ENCODE peak calls at places on chromosomes 4 and X, in four cellular contexts. O is endodermal cell, H is AG09309, K is left lung. M is an unnamed sample.
A peak's percentile ranks its signal among the peaks of the same experiment; 100 is the strongest.

GRCh38 chr4:38664704-38665401 is 854 bp downstream of the KLF3 start:
- DNase-seq in O (peak; percentile 85), H (no peak), K (peak; percentile 86), M (no peak)

GRCh38 chrX:13387656-13388421 is 68.0 kb upstream of the ATXN3L start:
- DNase-seq in O (no peak), K (no peak), H (no peak), M (no peak)

GRCh38 chr4:71130827-71131603 is 137.6 kb downstream of the DCK start:
- DNase-seq in O (no peak), K (no peak), H (peak; percentile 59), M (no peak)

GRCh38 chr4:30511751-30512150 is 208.4 kb upstream of the PCDH7 start:
- DNase-seq in K (no peak), H (no peak), O (peak; percentile 47), M (no peak)

GRCh38 chr4:102400898-102401297 is 55.6 kb upstream of the SLC39A8 start:
- DNase-seq in K (no peak), O (no peak), H (no peak), M (no peak)

GRCh38 chr4:110654254-110654635 is 31.4 kb upstream of the PITX2 start:
- DNase-seq in O (no peak), H (peak; percentile 38), K (no peak), M (no peak)

GRCh38 chr4:37767546-37767945 is 58.9 kb upstream of the PGM2 start:
- DNase-seq in H (no peak), O (no peak), K (peak; percentile 81), M (peak; percentile 35)

GRCh38 chrX:134454506-134454905 is 5.5 kb upstream of the HPRT1 start:
- DNase-seq in K (no peak), O (no peak), H (no peak), M (no peak)

GRCh38 chrX:69082753-69083150 is 82.5 kb downstream of the PJA1 start:
- DNase-seq in H (no peak), O (no peak), K (no peak), M (no peak)

GRCh38 chrX:110178179-110178865 is 139.6 kb downstream of the AMMECR1 start:
- DNase-seq in O (peak; percentile 3), K (no peak), H (no peak), M (no peak)

GRCh38 chr4:46432923-46433322 is 43.0 kb upstream of the GABRA2 start:
- DNase-seq in O (no peak), H (no peak), K (no peak), M (no peak)

GRCh38 chrX:23952401-23952800 is 44.6 kb downstream of the CXorf58 start:
- DNase-seq in K (no peak), O (no peak), H (no peak), M (no peak)

GRCh38 chrX:276588-277171 is 4.5 kb upstream of the PLCXD1 start:
- DNase-seq in O (no peak), K (peak; percentile 88), H (no peak), M (no peak)

GRCh38 chr4:159101983-159102622 is 776 bp upstream of the RAPGEF2 start:
- DNase-seq in H (no peak), K (no peak), O (peak; percentile 65), M (no peak)

GRCh38 chrX:110310896-110311295 is 7.0 kb downstream of the AMMECR1 start:
- DNase-seq in O (no peak), H (no peak), K (no peak), M (no peak)

GRCh38 chr4:123340381-123340701 is 56.3 kb upstream of the SPRY1 start:
- DNase-seq in H (peak; percentile 60), K (no peak), O (no peak), M (no peak)

GRCh38 chr4:104393649-104394048 is 101.0 kb downstream of the CXXC4 start:
- DNase-seq in O (no peak), H (no peak), K (no peak), M (no peak)

GRCh38 chrX:7346021-7346420 is 198.1 kb upstream of the PUDP start:
- DNase-seq in O (no peak), K (no peak), H (peak; percentile 16), M (no peak)

GRCh38 chrX:82748901-82749505 is 759.1 kb upstream of the POU3F4 start:
- DNase-seq in O (no peak), K (no peak), H (no peak), M (no peak)

GRCh38 chr4:74755486-74755885 is 38.8 kb downstream of the BTC start:
- DNase-seq in H (no peak), O (no peak), K (peak; percentile 75), M (no peak)

GRCh38 chrX:129115104-129115503 is 408.2 kb downstream of the SMARCA1 start:
- DNase-seq in K (no peak), O (peak; percentile 88), H (no peak), M (no peak)

GRCh38 chr4:93832097-93832496 is 3.5 kb downstream of the ATOH1 start:
- DNase-seq in K (no peak), H (no peak), O (peak; percentile 64), M (no peak)

GRCh38 chr4:15368906-15369305 is 58.9 kb upstream of the C1QTNF7 start:
- DNase-seq in H (no peak), O (no peak), K (no peak), M (no peak)

GRCh38 chrX:108735680-108736508 is 469 bp downstream of the IRS4 start:
- DNase-seq in H (no peak), O (no peak), K (peak; percentile 32), M (no peak)

GRCh38 chrX:21926527-21927278 is 13.8 kb upstream of the SMS start:
- DNase-seq in O (no peak), K (no peak), H (peak; percentile 85), M (peak; percentile 90)

GRCh38 chrX:128739539-128739938 is 687.3 kb upstream of the ACTRT1 start:
- DNase-seq in K (no peak), O (no peak), H (no peak), M (no peak)

GRCh38 chr4:48858130-48858529 is 27.2 kb downstream of the OCIAD1 start:
- DNase-seq in O (no peak), K (no peak), H (no peak), M (no peak)

GRCh38 chrX:136214551-136214950 is 36.6 kb downstream of the MAP7D3 start:
- DNase-seq in K (no peak), H (peak; percentile 59), O (no peak), M (peak; percentile 71)

GRCh38 chrX:19257001-19257400 is 86.7 kb upstream of the PDHA1 start:
- DNase-seq in K (no peak), H (no peak), O (no peak), M (no peak)

GRCh38 chr4:8079916-8080753 is 78.5 kb downstream of the ABLIM2 start:
- DNase-seq in H (no peak), K (no peak), O (peak; percentile 75), M (no peak)

GRCh38 chr4:147599764-147600163 is 17.4 kb upstream of the TMEM184C start:
- DNase-seq in H (no peak), O (no peak), K (no peak), M (no peak)

GRCh38 chr4:8710946-8711345 is 118.4 kb downstream of the CPZ start:
- DNase-seq in K (no peak), H (no peak), O (peak; percentile 16), M (no peak)

DNA sequence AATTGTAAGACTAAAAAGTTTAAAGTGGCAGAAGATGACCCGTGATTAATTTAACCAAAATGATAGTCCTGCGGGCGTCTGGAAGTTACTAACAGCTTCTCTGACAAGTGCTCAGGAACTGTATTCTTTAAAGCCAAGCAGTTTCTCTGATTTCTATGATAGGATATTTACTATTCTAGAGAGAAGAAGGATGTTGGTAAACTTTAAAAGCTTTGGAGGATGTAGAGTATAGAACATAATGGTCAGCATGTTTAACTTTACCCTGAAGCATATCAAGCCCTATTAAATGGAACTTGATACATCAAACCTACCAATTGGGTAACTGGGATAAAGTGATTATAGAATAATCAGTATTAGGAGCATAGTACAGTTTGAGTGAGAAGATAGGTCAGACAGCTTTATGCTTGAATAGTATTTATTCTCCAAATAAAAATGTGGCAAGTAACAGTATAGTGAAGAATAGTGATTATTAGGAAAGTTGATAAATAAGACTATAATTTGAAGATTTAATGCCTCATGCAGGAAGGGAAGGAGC is 1.8 kb downstream of the STIM2 start:
- DNase-seq in O (no peak), H (no peak), K (no peak), M (no peak)
- H3K4me3 ChIP-seq in O (peak overlapping the region; percentile 96), H (peak overlapping the region; percentile 75), K (peak overlapping the region; percentile 81), M (peak overlapping the region; percentile 62)

DNA sequence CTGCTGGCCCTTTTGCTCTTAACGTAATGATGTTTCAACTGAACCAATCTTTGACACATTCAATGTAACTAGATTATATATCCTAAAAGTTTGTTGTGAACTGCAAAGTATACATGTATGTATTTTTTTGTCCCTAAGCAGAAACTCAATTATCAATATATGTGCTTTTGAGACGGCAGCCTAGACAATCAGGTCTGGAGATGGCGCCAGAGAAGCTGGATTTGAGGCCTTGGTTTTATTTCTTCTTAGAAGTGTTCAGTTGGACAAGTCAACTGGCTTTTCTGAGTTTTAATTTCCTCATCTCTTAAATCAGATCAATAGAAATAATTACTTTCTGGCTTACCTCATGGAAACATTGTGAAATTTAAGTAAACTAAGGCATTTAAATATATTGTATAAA is 62.5 kb downstream of the DCAF8L1 start:
- DNase-seq in O (no peak), K (no peak), H (no peak), M (no peak)
- TF ChIP-seq CTCF in O (peak; percentile 58), K (peak; percentile 13), H (no peak), M (peak; percentile 25)

GRCh38 chr4:186752310-186752709 is 28.7 kb upstream of the FAT1 start:
- DNase-seq in K (no peak), H (no peak), O (no peak), M (no peak)

GRCh38 chr4:186757696-186758330 is 34.2 kb upstream of the FAT1 start:
- DNase-seq in O (no peak), H (no peak), K (no peak), M (no peak)

GRCh38 chr4:186759990-186760389 is 36.3 kb upstream of the FAT1 start:
- DNase-seq in O (no peak), H (no peak), K (no peak), M (no peak)

GRCh38 chr4:186758929-186759682 is 35.5 kb upstream of the FAT1 start:
- DNase-seq in O (no peak), H (no peak), K (no peak), M (no peak)

GRCh38 chr4:186755550-186756519 is 32.2 kb upstream of the FAT1 start:
- DNase-seq in K (no peak), O (no peak), H (no peak), M (no peak)
- H3K4me3 ChIP-seq in K (no peak overlapping the region), O (no peak overlapping the region), H (no peak overlapping the region), M (no peak overlapping the region)

GRCh38 chr4:92299152-92299551 is 4.6 kb upstream of the GRID2 start:
- DNase-seq in K (no peak), O (no peak), H (no peak), M (no peak)
- TF ChIP-seq CTCF in K (no peak), O (peak; percentile 66), H (no peak), M (peak; percentile 26)

DNA sequence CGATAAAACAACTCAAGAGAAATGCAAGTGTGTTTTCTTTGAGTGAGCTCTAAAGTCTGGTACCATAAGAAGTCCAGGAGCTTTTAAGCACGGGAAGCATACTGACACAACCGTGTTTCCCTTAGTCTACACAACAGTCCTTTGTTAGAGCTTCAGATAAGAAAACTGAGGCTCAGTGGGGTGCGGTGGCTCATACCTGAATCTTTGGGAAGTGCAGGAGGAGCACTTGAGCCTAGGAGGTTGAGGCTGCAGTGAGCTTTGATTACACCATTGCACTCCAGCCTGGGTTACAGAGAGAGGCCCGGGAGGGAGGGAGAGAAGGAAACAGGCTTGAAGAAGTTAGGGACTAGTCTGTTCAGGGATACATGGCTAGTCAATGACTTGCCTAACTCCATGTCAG is 21.9 kb downstream of the LEF1 start:
- DNase-seq in O (peak; percentile 86), K (no peak), H (no peak), M (no peak)
- H3K4me3 ChIP-seq in O (no peak overlapping the region), K (no peak overlapping the region), H (no peak overlapping the region), M (no peak overlapping the region)

GRCh38 chr4:139281212-139281611 is 1.2 kb upstream of the MGARP start:
- DNase-seq in H (no peak), K (no peak), O (no peak), M (no peak)
- TF ChIP-seq CTCF in H (no peak), K (no peak), O (peak; percentile 67), M (peak; percentile 39)

GRCh38 chrX:10483191-10483808 is 137.1 kb downstream of the MID1 start:
- DNase-seq in H (no peak), O (no peak), K (no peak), M (no peak)
- H3K4me3 ChIP-seq in H (no peak overlapping the region), O (no peak overlapping the region), K (no peak overlapping the region), M (no peak overlapping the region)

M was measured in kidney epithelial cell.